ENCODE peak calls at places on chromosome 22, in six cellular contexts. G, X, Y, K, D and I are unnamed samples.

GRCh38 chr22:30247974-30248373 is 1.4 kb upstream of the LIF start:
- DNase-seq in D (no peak), G (no peak), K (no peak), X (no peak), Y (no peak), I (no peak)

GRCh38 chr22:29871684-29872083 is 11.3 kb upstream of the MTMR3 start:
- DNase-seq in Y (peak; percentile 45), G (no peak), X (no peak), K (no peak), D (peak; percentile 23), I (no peak)

GRCh38 chr22:37401861-37402506 is 25.3 kb downstream of the ELFN2 start:
- DNase-seq in X (no peak), D (no peak), G (no peak), Y (no peak), K (no peak), I (no peak)

GRCh38 chr22:36963302-36963701 is 49.9 kb downstream of the CSF2RB start:
- DNase-seq in X (no peak), G (no peak), Y (no peak), K (no peak), D (no peak), I (no peak)

GRCh38 chr22:38735465-38736256 is 20.1 kb downstream of the SUN2 start:
- DNase-seq in K (no peak), G (no peak), Y (no peak), D (no peak), X (no peak), I (no peak)

GRCh38 chr22:37898441-37899181 is 7.5 kb upstream of the MICALL1 start:
- DNase-seq in G (peak; percentile 13), Y (peak; percentile 60), D (peak; percentile 77), K (peak; percentile 43), X (no peak), I (no peak)

GRCh38 chr22:36067237-36067558 is 38.6 kb upstream of the RBFOX2 start:
- DNase-seq in D (no peak), X (no peak), K (no peak), Y (no peak), G (no peak), I (no peak)

GRCh38 chr22:40179535-40179934 is 1.8 kb downstream of the TNRC6B start:
- DNase-seq in D (no peak), Y (no peak), G (no peak), X (no peak), K (no peak), I (no peak)

GRCh38 chr22:45907996-45908395 is 69.0 kb downstream of the WNT7B start:
- DNase-seq in G (no peak), K (no peak), Y (no peak), X (no peak), D (no peak), I (no peak)

GRCh38 chr22:28398987-28399386 is 280.7 kb downstream of the TTC28 start:
- DNase-seq in X (no peak), D (no peak), K (no peak), G (no peak), Y (no peak), I (no peak)

GRCh38 chr22:35312198-35313059 is 12.7 kb downstream of the TOM1 start:
- DNase-seq in G (no peak), D (peak; percentile 90), Y (no peak), K (no peak), X (no peak), I (peak; percentile 30)

GRCh38 chr22:50545522-50546325 is at the start of gene KLHDC7B:
- DNase-seq in K (no peak), G (no peak), D (no peak), X (no peak), Y (no peak), I (no peak)

GRCh38 chr22:50544746-50545253 is 899 bp upstream of the KLHDC7B start:
- DNase-seq in G (no peak), Y (no peak), K (no peak), X (no peak), D (no peak), I (no peak)

GRCh38 chr22:50542416-50542927 is 3.2 kb upstream of the KLHDC7B start:
- DNase-seq in K (no peak), D (no peak), X (no peak), G (no peak), Y (no peak), I (no peak)

GRCh38 chr22:50546326-50547230 is 879 bp downstream of the KLHDC7B start:
- DNase-seq in Y (no peak), X (no peak), G (peak; percentile 44), K (no peak), D (no peak), I (no peak)

DNA sequence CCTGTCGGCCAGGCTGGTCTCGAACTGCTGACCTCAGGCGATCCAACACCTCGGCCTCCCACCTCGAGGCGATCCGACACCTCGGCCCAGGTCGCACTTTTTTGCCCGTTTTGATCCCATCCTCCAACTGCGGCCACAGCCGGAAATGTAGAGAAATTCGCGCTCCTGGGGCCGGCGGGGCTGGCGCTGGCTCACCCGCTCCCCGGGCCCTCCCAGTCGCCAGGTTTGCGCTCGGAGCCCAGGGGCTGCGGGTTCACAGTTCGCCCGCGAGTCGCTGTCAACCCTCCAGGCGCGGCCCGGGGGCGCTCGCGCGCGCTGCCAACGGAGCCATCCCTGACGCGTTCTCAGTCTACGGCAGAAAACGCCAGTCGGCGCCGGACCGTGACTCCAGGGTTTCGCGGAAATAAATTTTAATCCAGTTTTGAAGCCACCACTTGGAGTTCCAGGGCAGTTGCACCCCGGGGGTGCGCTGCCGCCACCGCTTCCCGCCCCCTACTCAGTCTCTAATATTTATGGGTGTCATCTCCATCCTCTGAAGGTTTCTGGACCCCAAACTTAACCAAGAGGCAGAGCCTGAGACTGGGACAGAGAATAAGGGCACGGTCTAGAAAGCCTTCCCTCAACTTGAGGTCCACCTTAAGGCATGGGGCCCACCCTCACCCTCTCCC is 1.5 kb upstream of the KLHDC7B start:
- DNase-seq in X (peak; percentile 85), K (peak; percentile 93), G (no peak), Y (peak; percentile 95), D (no peak), I (peak; percentile 53)
- TF ChIP-seq JUN in X (no peak), K (no peak), G (no peak), Y (no peak), D (no peak), I (no peak)

DNA sequence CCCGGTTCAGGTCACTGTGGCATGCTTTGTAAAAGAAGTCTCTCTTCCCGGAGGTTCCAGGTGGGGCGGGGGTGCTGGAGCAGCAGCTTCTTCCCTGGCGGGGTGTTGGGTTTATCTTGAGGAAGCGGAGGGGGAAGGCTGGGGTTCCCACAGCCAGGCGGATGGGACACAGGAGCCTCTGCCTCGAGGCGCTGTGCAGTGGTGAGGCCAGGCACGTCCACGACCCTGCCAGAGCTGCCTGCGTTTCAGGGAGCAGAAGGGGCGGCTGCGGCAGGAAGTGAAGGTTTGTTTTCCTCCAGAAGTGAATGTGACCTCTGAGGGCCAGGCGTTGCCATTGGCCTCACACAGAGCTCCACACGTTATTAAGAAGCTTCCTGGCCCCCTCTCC is 20.1 kb upstream of the ADORA2A start:
- DNase-seq in K (no peak), D (no peak), G (no peak), X (no peak), Y (no peak), I (peak; percentile 76)
- TF ChIP-seq MAX in K (no peak), D (no peak), G (no peak), X (no peak), Y (no peak), I (no peak)

GRCh38 chr22:26122920-26123468 is 46.3 kb upstream of the SEZ6L start:
- DNase-seq in D (no peak), K (no peak), X (no peak), G (no peak), Y (no peak), I (no peak)
- TF ChIP-seq JUN in D (no peak), K (no peak), X (no peak), G (no peak), Y (no peak), I (no peak)

GRCh38 chr22:19879996-19880785 is 25.5 kb upstream of the GNB1L start:
- DNase-seq in Y (peak; percentile 51), G (no peak), K (peak; percentile 10), X (no peak), D (peak; percentile 12), I (no peak)
- TF ChIP-seq MAX in Y (peak; percentile 56), G (no peak), K (no peak), X (no peak), D (no peak), I (no peak)

GRCh38 chr22:42111798-42112197 is 18.8 kb downstream of the CYP2D6 start:
- DNase-seq in X (no peak), G (no peak), K (no peak), Y (no peak), D (no peak), I (no peak)
- TF ChIP-seq JUN in X (no peak), G (no peak), K (no peak), Y (no peak), D (no peak), I (no peak)

DNA sequence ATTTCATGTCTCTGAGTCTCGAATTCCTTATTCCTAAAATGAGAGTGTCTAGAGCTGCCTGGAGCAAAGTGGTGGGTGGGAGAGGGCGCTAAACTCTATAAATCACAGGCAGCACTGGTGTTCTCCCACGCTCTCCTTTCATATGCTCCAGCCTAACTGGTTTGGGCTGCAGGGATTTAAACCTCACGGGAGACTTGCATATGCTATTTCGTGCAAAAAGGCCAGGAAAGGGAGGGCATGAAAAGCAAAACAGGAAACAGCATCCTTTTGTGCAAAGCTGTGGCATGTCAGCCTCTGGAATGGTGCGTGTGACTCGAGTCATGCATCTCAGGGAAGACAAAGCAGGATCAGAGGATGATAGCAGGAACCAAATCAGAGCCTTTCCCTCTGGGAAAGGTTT is 46.5 kb upstream of the YWHAH start:
- DNase-seq in Y (no peak), K (no peak), G (no peak), X (no peak), D (no peak), I (peak; percentile 15)
- TF ChIP-seq MAX in Y (no peak), K (no peak), G (no peak), X (no peak), D (no peak), I (no peak)

GRCh38 chr22:22158207-22158816 is 86.3 kb upstream of the VPREB1 start:
- DNase-seq in K (no peak), G (no peak), Y (no peak), X (no peak), D (no peak), I (no peak)

GRCh38 chr22:22159384-22159783 is 85.2 kb upstream of the VPREB1 start:
- DNase-seq in G (no peak), D (no peak), K (no peak), Y (no peak), X (no peak), I (no peak)

GRCh38 chr22:22164541-22165272 is 79.9 kb upstream of the VPREB1 start:
- DNase-seq in Y (no peak), X (no peak), G (peak; percentile 46), K (no peak), D (no peak), I (no peak)

GRCh38 chr22:22158965-22159364 is 85.6 kb upstream of the VPREB1 start:
- DNase-seq in X (no peak), Y (no peak), K (no peak), D (no peak), G (no peak), I (no peak)

GRCh38 chr22:22161924-22162851 is 82.4 kb upstream of the VPREB1 start:
- DNase-seq in Y (no peak), G (no peak), X (no peak), K (no peak), D (no peak), I (no peak)
- TF ChIP-seq JUN in Y (no peak), G (no peak), X (no peak), K (no peak), D (no peak), I (no peak)